ENCODE peak calls at places on chromosomes 12 and 14, in four cellular contexts. G is transverse colon, A is K562, S is suprapubic skin. W is an unnamed sample.

GRCh38 chr12:109785854-109786253 is 47.3 kb downstream of the TRPV4 start:
- DNase-seq in G (no peak), A (no peak), S (no peak), W (no peak)

GRCh38 chr12:121287267-121287954 is 9.1 kb downstream of the CAMKK2 start:
- DNase-seq in G (no peak), A (no peak), S (no peak), W (no peak)

GRCh38 chr12:2507811-2508210 is 287.0 kb upstream of the FKBP4 start:
- DNase-seq in G (no peak), A (no peak), S (no peak), W (no peak)

GRCh38 chr14:54722791-54723432 is 156.0 kb downstream of the SAMD4A start:
- DNase-seq in G (no peak), A (peak), S (no peak), W (no peak)

GRCh38 chr14:92601757-92602417 is 88.3 kb downstream of the RIN3 start:
- DNase-seq in G (no peak), A (no peak), S (no peak), W (no peak)

GRCh38 chr12:24069532-24070395 is 120.3 kb upstream of the SOX5 start:
- DNase-seq in G (peak), A (peak), S (no peak), W (no peak)

GRCh38 chr12:88371416-88372183 is 208.7 kb downstream of the KITLG start:
- DNase-seq in G (peak), A (peak), S (peak), W (no peak)

GRCh38 chr12:75135021-75135420 is 74.6 kb downstream of the KCNC2 start:
- DNase-seq in G (no peak), A (no peak), S (no peak), W (no peak)

GRCh38 chr12:32307352-32307751 is 92.0 kb upstream of the FGD4 start:
- DNase-seq in G (no peak), A (no peak), S (no peak), W (no peak)

GRCh38 chr12:32309811-32310755 is 89.3 kb upstream of the FGD4 start:
- DNase-seq in G (no peak), A (peak), S (no peak), W (no peak)

GRCh38 chr12:32312049-32312670 is 87.2 kb upstream of the FGD4 start:
- DNase-seq in G (no peak), A (peak), S (no peak), W (no peak)
- TF ChIP-seq CTCF in G (peak), A (peak), S (peak), W (peak)

GRCh38 chr12:6327159-6327558 is 14.7 kb downstream of the TNFRSF1A start:
- DNase-seq in G (no peak), A (no peak), S (no peak), W (no peak)

GRCh38 chr12:6326316-6326959 is 15.4 kb downstream of the TNFRSF1A start:
- DNase-seq in G (peak), A (peak), S (no peak), W (no peak)

GRCh38 chr12:6323995-6324711 is 13.7 kb downstream of the PLEKHG6 start:
- DNase-seq in G (no peak), A (no peak), S (no peak), W (no peak)

GRCh38 chr12:6323340-6323994 is 13.0 kb downstream of the PLEKHG6 start:
- DNase-seq in G (no peak), A (peak), S (no peak), W (no peak)

DNA sequence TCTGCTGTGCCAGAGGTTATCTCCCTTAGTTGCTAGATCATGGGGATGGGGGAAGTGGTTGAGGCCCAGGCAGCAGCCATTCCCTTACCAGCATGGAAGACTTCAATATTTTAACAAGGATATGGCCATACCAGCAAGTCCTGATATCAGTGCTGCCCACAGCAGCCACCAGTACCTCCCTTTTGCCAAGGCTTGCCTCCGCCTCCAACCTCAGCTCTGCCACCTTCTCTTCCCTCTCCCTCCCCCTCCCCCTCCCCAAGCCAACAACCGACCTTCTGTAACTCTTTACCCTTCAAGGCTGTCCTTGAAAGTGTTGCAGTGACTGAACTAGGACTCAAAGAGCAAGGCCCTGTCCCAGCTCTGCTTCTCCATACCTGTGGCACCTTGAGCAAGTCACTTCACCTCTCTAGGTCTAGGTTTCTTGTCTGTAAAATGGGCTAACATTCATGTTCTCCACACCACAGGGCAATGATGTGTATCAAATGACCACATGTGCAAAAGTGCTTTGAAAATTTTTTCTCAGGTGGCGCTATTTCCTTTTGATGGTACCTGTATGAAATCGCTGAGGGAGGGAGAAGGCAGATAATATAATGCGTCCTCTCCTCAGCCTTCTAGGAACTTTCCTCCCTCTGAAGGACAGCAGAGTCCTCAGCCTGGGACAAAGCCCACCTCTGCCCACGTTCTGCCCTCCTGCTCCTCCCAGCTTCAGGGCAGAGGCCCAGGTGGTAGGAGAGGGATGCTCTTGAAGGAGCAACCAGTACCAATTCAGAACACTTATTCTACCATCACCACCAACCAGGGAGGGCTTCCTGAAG is 14.7 kb downstream of the PLEKHG6 start:
- DNase-seq in G (no peak), A (no peak), S (no peak), W (no peak)
- TF ChIP-seq POLR2AphosphoS5 in G (no peak), A (no peak), S (no peak), W (peak)

GRCh38 chr14:60488175-60488574 is 2.3 kb upstream of the C14orf39 start:
- DNase-seq in G (no peak), A (no peak), S (no peak), W (no peak)
- TF ChIP-seq CTCF in G (no peak), A (no peak), S (no peak), W (peak)

GRCh38 chr12:116495260-116495659 is 63.9 kb upstream of the MAP1LC3B2 start:
- DNase-seq in G (no peak), A (no peak), S (no peak), W (no peak)
- TF ChIP-seq POLR2AphosphoS5 in G (no peak), A (no peak), S (no peak), W (no peak)

GRCh38 chr14:104026024-104026423 is 59.5 kb upstream of the ASPG start:
- DNase-seq in G (no peak), A (no peak), S (no peak), W (no peak)
- TF ChIP-seq CTCF in G (no peak), A (no peak), S (no peak), W (no peak)

DNA sequence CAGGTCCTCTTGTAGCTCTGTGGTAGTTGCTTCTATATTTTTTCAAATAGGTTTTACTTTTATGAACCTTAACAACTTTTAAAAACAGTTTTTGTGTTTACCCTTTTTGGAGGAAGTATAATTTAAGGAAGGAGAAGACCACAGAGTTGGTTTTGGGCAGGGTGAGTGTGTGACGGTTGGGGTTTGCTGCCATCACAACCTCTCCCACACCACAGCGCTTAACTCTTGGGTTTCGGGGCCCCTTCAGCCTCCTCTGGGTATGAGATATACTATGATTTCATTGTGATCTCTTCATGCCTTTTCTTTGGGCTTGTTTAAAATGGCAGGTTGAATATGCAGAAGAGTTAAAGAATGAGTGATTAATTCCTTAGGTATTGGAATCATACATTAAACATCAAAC is 228.7 kb upstream of the CRY1 start:
- DNase-seq in G (no peak), A (no peak), S (no peak), W (no peak)
- TF ChIP-seq POLR2AphosphoS5 in G (no peak), A (no peak), S (no peak), W (no peak)

GRCh38 chr14:88163731-88164255 is 158.9 kb downstream of the GPR65 start:
- DNase-seq in G (no peak), A (no peak), S (no peak), W (no peak)

GRCh38 chr14:88168025-88168424 is 155.0 kb downstream of the KCNK10 start:
- DNase-seq in G (no peak), A (no peak), S (no peak), W (no peak)

GRCh38 chr14:88166616-88167015 is 156.5 kb downstream of the KCNK10 start:
- DNase-seq in G (no peak), A (no peak), S (no peak), W (no peak)

GRCh38 chr14:88168498-88169165 is 154.4 kb downstream of the KCNK10 start:
- DNase-seq in G (peak), A (peak), S (no peak), W (no peak)

GRCh38 chr14:88164906-88165534 is 158.0 kb downstream of the KCNK10 start:
- DNase-seq in G (no peak), A (no peak), S (no peak), W (no peak)
- TF ChIP-seq CTCF in G (no peak), A (no peak), S (no peak), W (no peak)

DNA sequence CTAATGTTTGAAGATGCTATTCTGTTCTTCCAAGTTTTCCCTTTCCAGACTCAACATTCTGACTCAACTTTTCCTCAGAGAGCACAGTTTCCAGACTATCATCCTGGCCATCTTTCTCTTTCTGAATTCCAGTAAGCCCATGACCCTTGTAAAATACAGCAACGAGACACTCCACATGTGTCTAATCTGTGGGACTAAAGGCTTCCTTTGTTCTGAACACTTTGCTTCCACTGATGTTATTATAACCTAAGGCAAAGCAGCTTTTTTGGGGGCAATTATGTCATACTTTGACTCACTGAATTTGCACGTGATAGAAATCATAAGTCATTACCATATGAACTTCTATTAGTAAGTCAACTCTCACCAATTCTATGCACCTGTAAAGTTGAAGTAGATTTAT is 6.3 kb upstream of the ART4 start:
- DNase-seq in G (no peak), A (no peak), S (no peak), W (no peak)
- TF ChIP-seq POLR2AphosphoS5 in G (peak), A (no peak), S (no peak), W (peak)

GRCh38 chr14:69096766-69097475 is 56.0 kb downstream of the DCAF5 start:
- DNase-seq in G (no peak), A (no peak), S (no peak), W (no peak)
- TF ChIP-seq CTCF in G (no peak), A (no peak), S (no peak), W (no peak)

GRCh38 chr12:116720129-116720528 is 17.7 kb downstream of the SPRING1 start:
- DNase-seq in G (no peak), A (no peak), S (peak), W (no peak)

GRCh38 chr12:116719661-116720060 is 18.2 kb downstream of the SPRING1 start:
- DNase-seq in G (no peak), A (no peak), S (peak), W (no peak)

GRCh38 chr12:116722245-116722644 is 15.6 kb downstream of the SPRING1 start:
- DNase-seq in G (no peak), A (no peak), S (no peak), W (no peak)

GRCh38 chr12:116717466-116718457 is 20.1 kb downstream of the SPRING1 start:
- DNase-seq in G (peak), A (no peak), S (peak), W (peak)

DNA sequence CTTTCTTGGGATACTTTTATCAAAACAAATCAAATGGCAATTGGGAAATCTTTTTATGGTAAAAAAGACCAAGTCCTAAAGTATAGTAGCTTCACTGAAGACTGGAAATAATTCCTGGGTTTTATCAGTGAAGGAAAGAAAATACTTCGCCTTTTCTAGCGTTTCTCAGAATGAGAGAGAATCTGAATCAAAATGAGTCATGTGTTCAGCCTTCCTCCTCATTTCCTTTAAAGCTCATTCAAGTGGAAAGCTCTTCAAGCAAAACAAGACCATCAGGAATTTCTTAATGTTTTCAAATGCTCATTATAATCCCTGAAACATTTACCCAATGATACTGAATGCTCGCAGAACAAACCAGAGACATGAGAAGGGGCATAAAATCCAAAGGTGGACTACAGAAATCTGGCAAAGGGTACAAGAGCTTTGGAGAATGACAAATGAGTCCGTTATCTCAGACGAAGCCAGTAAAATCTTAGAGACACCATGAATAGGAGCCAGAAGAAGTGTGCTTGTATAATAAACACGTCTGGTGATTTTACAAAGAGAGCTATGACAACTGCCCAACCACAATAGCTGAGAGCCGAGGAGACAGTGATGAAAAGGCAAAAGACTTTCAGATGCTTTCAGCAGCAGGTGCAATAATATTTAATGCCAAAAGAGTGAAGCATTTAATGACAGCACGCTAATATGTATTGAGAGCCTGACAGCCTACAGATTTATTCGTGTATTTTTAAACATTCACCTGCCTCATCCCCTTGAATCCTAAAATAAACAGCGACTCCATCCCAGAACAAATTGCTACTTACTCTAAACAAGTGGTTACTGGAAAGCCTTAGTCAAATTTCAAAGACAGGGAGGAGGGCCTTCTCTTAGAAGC is 19.1 kb downstream of the SPRING1 start:
- DNase-seq in G (no peak), A (no peak), S (no peak), W (no peak)
- TF ChIP-seq POLR2AphosphoS5 in G (no peak), A (no peak), S (no peak), W (no peak)